ENCODE peak calls at places on chromosomes 11 and 22, in eight cellular contexts. H is lower leg skin, R is ovary, J is sigmoid colon, X is stomach, E is HCT116, M is H1, C is uterus. N is an unnamed sample.
A peak's percentile ranks its signal among the peaks of the same experiment; 100 is the strongest.

GRCh38 chr11:65777821-65778361 is 2.9 kb downstream of the AP5B1 start:
- DNase-seq in H (peak; percentile 13), R (no peak), J (peak; percentile 57), X (peak; percentile 24), E (no peak), M (no peak), C (peak; percentile 10), N (no peak)

GRCh38 chr11:72782081-72782920 is 11.5 kb downstream of the STARD10 start:
- DNase-seq in H (no peak), R (no peak), J (no peak), X (peak; percentile 65), E (no peak), M (peak; percentile 72), C (no peak), N (no peak)

GRCh38 chr22:30602049-30602448 is 4.9 kb upstream of the TCN2 start:
- DNase-seq in H (no peak), R (no peak), J (no peak), X (no peak), E (peak; percentile 53), M (no peak), C (no peak), N (peak; percentile 65)

GRCh38 chr22:39382410-39382809 is 17.2 kb upstream of the TAB1 start:
- DNase-seq in H (no peak), R (no peak), J (no peak), X (no peak), E (no peak), M (no peak), C (no peak), N (no peak)

GRCh38 chr22:26318975-26319374 is 110.1 kb upstream of the ASPHD2 start:
- DNase-seq in H (no peak), R (no peak), J (no peak), X (no peak), E (no peak), M (no peak), C (no peak), N (peak; percentile 15)

GRCh38 chr22:46439111-46439510 is 98.3 kb downstream of the CELSR1 start:
- DNase-seq in H (no peak), R (no peak), J (no peak), X (no peak), E (no peak), M (no peak), C (no peak), N (no peak)

GRCh38 chr11:34214961-34215805 is 109.8 kb downstream of the NAT10 start:
- DNase-seq in H (no peak), R (no peak), J (no peak), X (no peak), E (peak; percentile 47), M (no peak), C (no peak), N (no peak)

GRCh38 chr11:68120212-68121066 is 749 bp downstream of the CHKA start:
- DNase-seq in H (peak; percentile 41), R (peak; percentile 70), J (peak; percentile 83), X (no peak), E (no peak), M (no peak), C (peak; percentile 46), N (peak; percentile 81)

GRCh38 chr22:17789379-17790200 is 15.3 kb upstream of the BID start:
- DNase-seq in H (no peak), R (no peak), J (no peak), X (no peak), E (no peak), M (no peak), C (no peak), N (no peak)

DNA sequence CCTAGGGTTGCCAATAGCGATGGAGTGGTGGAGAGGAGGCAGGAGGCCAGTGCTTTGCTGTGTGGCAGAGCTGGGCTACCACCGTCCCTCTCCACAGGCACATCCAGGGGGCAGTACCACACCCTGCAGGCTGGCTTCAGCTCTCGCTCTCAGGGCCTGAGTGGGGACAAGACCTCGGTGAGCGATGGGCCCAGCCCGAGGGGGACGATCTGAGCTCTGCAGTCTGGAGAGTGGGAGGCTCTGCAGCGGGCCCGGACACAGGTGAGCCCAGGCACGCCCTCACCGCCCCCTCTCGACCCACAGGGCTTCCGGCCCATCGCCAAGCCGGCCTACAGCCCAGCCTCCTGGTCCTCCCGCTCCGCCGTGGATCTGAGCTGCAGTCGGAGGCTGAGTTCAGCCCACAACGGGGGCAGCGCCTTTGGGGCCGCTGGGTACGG is 2.5 kb downstream of the PKP3 start:
- DNase-seq in H (no peak), R (no peak), J (no peak), X (no peak), E (no peak), M (no peak), C (no peak), N (no peak)
- H3K4me3 ChIP-seq in H (no peak overlapping the region), R (peak overlapping the region; percentile 24), J (peak overlapping the region; percentile 10), X (peak overlapping the region; percentile 48), E (no peak overlapping the region), M (no peak overlapping the region), C (peak overlapping the region; percentile 34), N (no peak overlapping the region)

DNA sequence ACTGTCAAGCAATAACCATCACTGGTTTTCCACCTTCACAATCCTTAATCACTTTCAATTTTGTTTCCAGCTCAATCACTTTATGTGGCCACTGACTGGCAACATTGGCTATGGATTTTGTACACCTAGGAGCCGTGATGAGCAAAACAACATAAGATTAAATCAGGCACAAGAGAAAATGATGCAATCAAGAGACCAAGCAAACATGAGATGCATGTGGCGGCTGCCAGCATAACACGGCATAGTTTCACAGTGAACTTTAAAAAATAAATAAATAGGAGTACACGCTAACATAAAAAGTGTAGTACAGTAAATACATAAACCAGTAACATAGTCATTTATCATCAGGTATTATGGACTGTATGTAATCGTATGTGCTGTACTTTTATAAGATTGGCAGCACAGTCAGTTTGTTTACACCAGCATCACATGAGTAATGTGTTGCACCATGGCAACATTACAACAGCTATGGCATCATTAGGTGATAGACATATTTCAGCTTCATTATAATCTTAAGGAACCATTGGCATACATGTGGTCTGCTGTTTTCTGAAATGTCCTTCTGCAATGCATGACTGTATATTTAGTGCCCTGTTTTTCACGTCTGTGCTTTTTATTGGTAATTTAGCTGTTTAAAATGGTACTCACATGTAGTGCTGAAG is 83.3 kb upstream of the PRDM11 start:
- DNase-seq in H (no peak), R (no peak), J (no peak), X (no peak), E (no peak), M (no peak), C (no peak), N (no peak)
- TF ChIP-seq POLR2A in H (no peak), R (no peak), J (no peak), X (no peak), E (no peak), M (no peak), C (no peak), N (no peak)

GRCh38 chr22:19827341-19828034 is 27.2 kb downstream of the GNB1L start:
- DNase-seq in H (no peak), R (no peak), J (peak; percentile 24), X (no peak), E (no peak), M (no peak), C (no peak), N (no peak)
- H3K4me3 ChIP-seq in H (no peak overlapping the region), R (no peak overlapping the region), J (no peak overlapping the region), X (no peak overlapping the region), E (no peak overlapping the region), M (no peak overlapping the region), C (no peak overlapping the region), N (no peak overlapping the region)

DNA sequence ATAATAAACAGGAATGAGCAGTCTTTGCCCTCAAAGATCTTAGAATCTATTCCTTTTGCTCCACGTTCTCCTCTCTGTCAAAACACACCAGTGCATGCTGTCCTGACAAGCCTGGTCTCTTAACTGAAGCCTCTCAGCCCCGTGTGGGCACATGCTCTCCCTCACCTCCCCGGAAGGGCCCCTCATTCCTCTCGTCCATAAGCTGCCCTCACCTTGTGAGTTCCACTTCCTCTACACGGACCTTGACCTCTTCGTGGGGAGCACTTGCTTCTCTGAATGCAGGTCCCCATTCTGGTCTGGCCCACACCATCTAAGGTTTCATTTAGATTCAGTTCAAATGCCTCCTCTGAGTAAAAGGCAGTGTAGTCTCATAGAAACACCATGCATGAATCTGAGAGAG is 412.3 kb upstream of the SYN3 start:
- DNase-seq in H (no peak), R (no peak), J (no peak), X (no peak), E (no peak), M (no peak), C (no peak), N (no peak)
- TF ChIP-seq POLR2A in H (no peak), R (no peak), J (no peak), X (no peak), E (no peak), M (no peak), C (no peak), N (no peak)

GRCh38 chr22:24803064-24803542 is 2.9 kb upstream of the SGSM1 start:
- DNase-seq in H (peak; percentile 28), R (peak; percentile 58), J (no peak), X (peak; percentile 65), E (peak; percentile 70), M (peak; percentile 97), C (no peak), N (peak; percentile 36)

GRCh38 chr22:24807284-24807950 is 1.4 kb downstream of the SGSM1 start:
- DNase-seq in H (no peak), R (peak; percentile 68), J (no peak), X (no peak), E (no peak), M (no peak), C (peak; percentile 22), N (no peak)

GRCh38 chr22:24805790-24806662 is at the start of gene SGSM1:
- DNase-seq in H (peak; percentile 19), R (peak; percentile 82), J (peak; percentile 87), X (peak; percentile 89), E (peak; percentile 59), M (peak; percentile 91), C (peak; percentile 33), N (peak; percentile 30)

GRCh38 chr22:24809331-24809730 is 3.3 kb downstream of the SGSM1 start:
- DNase-seq in H (no peak), R (peak; percentile 45), J (no peak), X (peak; percentile 61), E (no peak), M (no peak), C (no peak), N (no peak)

DNA sequence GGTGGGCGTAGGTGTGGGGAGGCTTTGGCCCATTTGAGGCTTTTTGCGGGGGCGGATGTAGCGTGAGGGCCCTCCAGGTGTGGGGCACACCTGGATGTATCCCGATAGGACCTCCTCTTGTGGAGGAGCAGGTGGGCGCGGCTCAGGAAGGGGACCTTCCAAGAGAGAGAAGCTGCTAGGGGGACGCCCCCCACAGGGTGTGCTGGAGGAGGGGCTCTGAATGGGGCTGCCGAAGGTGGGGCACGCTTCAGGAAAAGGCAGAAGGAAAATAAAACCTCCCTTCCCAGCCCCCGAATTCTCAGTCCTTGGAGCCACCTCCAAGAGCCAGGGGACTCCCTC is 621 bp downstream of the SGSM1 start:
- DNase-seq in H (no peak), R (no peak), J (no peak), X (no peak), E (no peak), M (no peak), C (no peak), N (no peak)
- H3K4me3 ChIP-seq in H (no peak overlapping the region), R (peak overlapping the region; percentile 58), J (peak overlapping the region; percentile 62), X (peak overlapping the region; percentile 67), E (peak overlapping the region; percentile 64), M (peak overlapping the region; percentile 53), C (peak overlapping the region; percentile 48), N (no peak overlapping the region)

N was measured in NB4.